ENCODE peak calls at places on chromosomes 3 and 15, in eight cellular contexts. E is Peyer's patch, Q is ovary, F is upper lobe of left lung, S is uterus, V is spleen, L is esophagus muscularis mucosa, A is stomach. Y is an unnamed sample.

GRCh38 chr3:119524931-119525662 is 26.8 kb downstream of the TIMMDC1 start:
- DNase-seq in E (no peak), Q (no peak), F (no peak), S (no peak), V (no peak), L (no peak), A (no peak), Y (no peak)

GRCh38 chr15:99213187-99213811 is 36.1 kb downstream of the TTC23 start:
- DNase-seq in E (peak; percentile 75), Q (peak; percentile 87), F (no peak), S (peak; percentile 83), V (peak; percentile 82), L (no peak), A (peak; percentile 79), Y (no peak)

GRCh38 chr3:184896336-184896735 is 84.4 kb downstream of the VPS8 start:
- DNase-seq in E (no peak), Q (no peak), F (no peak), S (no peak), V (no peak), L (no peak), A (no peak), Y (no peak)

GRCh38 chr3:51957520-51958205 is 2.5 kb downstream of the GPR62 start:
- DNase-seq in E (no peak), Q (no peak), F (no peak), S (no peak), V (no peak), L (no peak), A (no peak), Y (no peak)

GRCh38 chr3:150055332-150055731 is 84.6 kb upstream of the PFN2 start:
- DNase-seq in E (no peak), Q (no peak), F (no peak), S (no peak), V (no peak), L (no peak), A (no peak), Y (no peak)

GRCh38 chr3:141192345-141192744 is 39.3 kb upstream of the PXYLP1 start:
- DNase-seq in E (peak; percentile 96), Q (peak; percentile 96), F (peak; percentile 93), S (peak; percentile 97), V (peak; percentile 98), L (peak; percentile 100), A (peak; percentile 99), Y (peak; percentile 94)

GRCh38 chr3:144189044-144189443 is 217.4 kb downstream of the DIPK2A start:
- DNase-seq in E (no peak), Q (no peak), F (no peak), S (no peak), V (no peak), L (no peak), A (no peak), Y (no peak)

GRCh38 chr3:87197531-87197930 is 29.6 kb upstream of the CHMP2B start:
- DNase-seq in E (no peak), Q (no peak), F (no peak), S (no peak), V (no peak), L (no peak), A (no peak), Y (no peak)

GRCh38 chr3:45178131-45179023 is 32.2 kb upstream of the CDCP1 start:
- DNase-seq in E (no peak), Q (no peak), F (peak; percentile 44), S (no peak), V (no peak), L (no peak), A (peak; percentile 58), Y (no peak)

GRCh38 chr3:12993623-12994356 is 79.4 kb downstream of the IQSEC1 start:
- DNase-seq in E (peak; percentile 69), Q (no peak), F (peak; percentile 92), S (no peak), V (peak; percentile 90), L (no peak), A (peak; percentile 46), Y (no peak)

GRCh38 chr15:48936666-48937065 is 27.1 kb downstream of the SHC4 start:
- DNase-seq in E (no peak), Q (no peak), F (no peak), S (no peak), V (no peak), L (no peak), A (no peak), Y (no peak)

GRCh38 chr15:38819343-38819858 is 254.8 kb upstream of the RASGRP1 start:
- DNase-seq in E (no peak), Q (no peak), F (no peak), S (no peak), V (no peak), L (no peak), A (no peak), Y (no peak)

GRCh38 chr15:71094137-71094536 is 21.1 kb upstream of the THSD4 start:
- DNase-seq in E (no peak), Q (no peak), F (no peak), S (no peak), V (no peak), L (peak; percentile 68), A (no peak), Y (peak; percentile 37)

GRCh38 chr15:41843571-41843970 is 4.9 kb downstream of the PLA2G4B start:
- DNase-seq in E (no peak), Q (no peak), F (peak; percentile 64), S (no peak), V (no peak), L (no peak), A (no peak), Y (no peak)

DNA sequence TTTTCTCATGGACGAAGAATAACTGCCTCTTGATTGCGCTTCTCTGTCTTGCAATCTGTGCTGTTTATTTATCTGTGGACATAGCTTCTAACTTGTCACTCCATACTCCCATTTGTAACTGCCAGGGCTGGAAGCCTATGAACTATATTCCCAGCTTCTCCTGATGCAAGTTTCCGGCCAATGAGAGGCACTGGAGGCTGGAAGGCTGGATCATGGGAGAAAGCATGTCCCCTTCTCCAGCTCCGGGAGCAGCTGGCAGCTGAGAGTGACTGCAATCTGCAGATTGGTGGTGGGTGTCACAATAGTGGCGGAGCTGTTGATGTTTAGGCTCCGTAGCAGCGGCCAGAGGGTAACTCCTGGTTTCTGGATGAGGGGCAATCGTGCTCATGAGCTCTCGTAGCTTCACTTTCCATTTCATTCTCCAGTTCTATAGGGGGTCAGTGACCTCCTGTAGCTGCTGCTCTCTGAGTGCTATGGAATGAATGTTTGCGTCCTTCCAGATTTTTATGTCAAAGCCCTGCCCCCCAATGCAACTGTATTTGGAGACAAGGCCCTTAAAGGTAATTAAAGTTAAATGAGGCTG is 35.7 kb upstream of the PCSK6 start:
- DNase-seq in E (no peak), Q (no peak), F (no peak), S (no peak), V (no peak), L (peak; percentile 72), A (no peak), Y (peak; percentile 40)
- H3K4me1 ChIP-seq in E (no peaks in the 10 kb centered on the region), Q (peaks cover 14% of the 10 kb centered on the region), F (peaks cover 11% of the 10 kb centered on the region), S (no peaks in the 10 kb centered on the region), V (peaks cover 8% of the 10 kb centered on the region), L (peaks cover 22% of the 10 kb centered on the region), A (peaks cover 20% of the 10 kb centered on the region), Y (no peaks in the 10 kb centered on the region)

DNA sequence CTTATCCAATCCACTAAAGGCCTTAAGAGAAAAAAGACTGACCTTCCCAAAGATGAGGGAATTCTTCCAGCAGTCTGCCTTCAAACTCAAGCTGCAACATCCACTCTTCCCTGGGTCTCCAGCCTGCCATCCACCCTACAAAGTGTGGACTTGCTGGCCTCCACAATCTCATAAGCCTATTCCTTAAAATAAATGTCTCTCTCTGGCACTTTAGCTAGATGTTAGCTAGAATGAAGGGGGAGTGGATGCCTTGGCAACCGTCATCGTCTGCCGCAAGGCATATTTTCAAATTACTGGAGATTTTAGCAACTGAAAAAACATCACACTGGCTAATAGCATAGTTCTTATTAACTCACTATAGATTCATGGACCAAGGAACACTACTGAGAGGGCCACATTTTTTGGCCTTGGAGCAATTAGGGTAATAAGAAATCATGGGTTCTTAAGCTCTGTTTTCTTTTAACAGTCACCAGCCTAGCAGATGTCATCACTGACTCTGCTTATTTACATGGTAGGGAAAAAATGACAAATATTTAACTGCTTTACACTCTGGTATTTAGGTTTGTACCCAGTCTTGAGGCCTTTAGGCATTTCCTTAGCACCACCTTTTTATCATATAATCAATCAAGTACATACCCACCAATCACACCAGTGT is 245.3 kb downstream of the MYRIP start:
- DNase-seq in E (no peak), Q (no peak), F (no peak), S (no peak), V (no peak), L (no peak), A (no peak), Y (no peak)
- H3K27ac ChIP-seq in E (no peak overlapping the region), Q (no peak overlapping the region), F (no peak overlapping the region), S (no peak overlapping the region), V (no peak overlapping the region), L (no peak overlapping the region), A (no peak overlapping the region), Y (no peak overlapping the region)

DNA sequence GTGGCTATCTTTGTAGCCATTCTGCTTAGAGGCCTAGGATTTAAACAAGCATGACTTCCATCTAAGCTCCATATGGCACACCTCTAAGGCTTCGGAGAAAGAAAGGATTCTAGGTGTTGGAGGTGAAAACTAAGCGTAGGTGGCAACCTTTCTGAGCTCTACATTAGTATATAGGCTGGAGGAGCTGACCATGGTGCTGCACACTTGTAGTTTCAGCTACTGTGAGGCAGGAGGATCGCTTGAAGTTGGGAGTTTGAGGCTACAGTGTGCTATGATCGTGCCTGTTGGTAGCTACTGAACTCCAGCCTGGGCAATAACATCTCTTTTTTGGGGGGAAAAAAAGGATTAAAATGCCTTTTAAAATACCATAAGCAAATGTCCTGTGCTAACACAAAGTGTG is 7.4 kb downstream of the EAF1 start:
- DNase-seq in E (no peak), Q (no peak), F (no peak), S (no peak), V (no peak), L (no peak), A (no peak), Y (no peak)
- TF ChIP-seq POLR2A in E (no peak), Q (no peak), F (no peak), S (no peak), V (no peak), L (no peak), A (no peak), Y (no peak)

GRCh38 chr3:24149032-24149431 is 203.9 kb downstream of the NR1D2 start:
- DNase-seq in E (no peak), Q (no peak), F (no peak), S (no peak), V (no peak), L (no peak), A (no peak), Y (no peak)

GRCh38 chr3:24154003-24154695 is 209.1 kb downstream of the NR1D2 start:
- DNase-seq in E (no peak), Q (no peak), F (no peak), S (no peak), V (no peak), L (no peak), A (no peak), Y (no peak)

GRCh38 chr3:24154751-24155150 is 209.7 kb downstream of the NR1D2 start:
- DNase-seq in E (no peak), Q (no peak), F (no peak), S (no peak), V (no peak), L (no peak), A (no peak), Y (no peak)

GRCh38 chr3:24155291-24155690 is 210.2 kb downstream of the NR1D2 start:
- DNase-seq in E (no peak), Q (no peak), F (no peak), S (no peak), V (no peak), L (no peak), A (no peak), Y (no peak)

DNA sequence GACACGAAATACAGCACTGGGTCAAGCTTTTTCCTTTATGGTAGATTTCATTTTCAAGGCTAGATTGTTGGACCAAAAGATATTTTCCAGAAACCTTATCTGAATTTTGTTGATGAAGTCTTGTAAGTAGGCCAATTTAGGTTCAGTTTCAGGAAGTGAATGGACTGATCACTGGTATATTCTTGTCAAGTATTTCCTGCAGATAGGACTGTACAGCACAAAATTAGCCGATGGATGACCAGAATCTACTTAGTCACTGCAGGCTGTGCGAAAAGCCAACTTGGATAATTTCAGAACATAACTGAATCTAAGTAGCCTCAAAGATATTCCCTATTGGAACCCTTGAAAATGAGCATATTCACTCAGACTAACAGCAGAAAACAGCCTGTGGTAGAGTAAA is 206.5 kb downstream of the NR1D2 start:
- DNase-seq in E (no peak), Q (no peak), F (no peak), S (no peak), V (no peak), L (no peak), A (no peak), Y (no peak)
- H3K4me1 ChIP-seq in E (no peaks in the 10 kb centered on the region), Q (peaks cover 6% of the 10 kb centered on the region), F (peaks cover 7% of the 10 kb centered on the region), S (no peaks in the 10 kb centered on the region), V (no peaks in the 10 kb centered on the region), L (peaks cover 3% of the 10 kb centered on the region), A (no peaks in the 10 kb centered on the region), Y (peaks cover 2% of the 10 kb centered on the region)